ENCODE peak calls at places on chromosome 14, in ten cellular contexts. One of them, this sample, is unnamed.

GRCh38 chr14:96237641-96238040 is 18.4 kb upstream of the BDKRB1 start:
- DNase-seq in H4: no peak
- DNase-seq in effector CD4-positive, alpha-beta T cell: no peak
- DNase-seq in AG10803: no peak
- DNase-seq in stimulated activated CD4-positive, alpha-beta T cell treated with anti-CD3 and anti-CD28 coated beads, Interleukin-1b, Interleukin-23, amount 100 ng/mL, for 1 hour: no peak
- DNase-seq in iris pigment epithelial cell: no peak
- DNase-seq in activated T-helper 1 cell treated with anti-CD3 and anti-CD28 coated beads, Interleukin-2, amount 50 U/mL, for 16 hours: no peak
- DNase-seq in neural progenitor cell: no peak
- DNase-seq in NCI-H146: no peak
- DNase-seq in anterior cingulate cortex: no peak
- DNase-seq in this sample: no peak

GRCh38 chr14:94646481-94646880 is 34.3 kb downstream of the SERPINA3 start:
- DNase-seq in iris pigment epithelial cell: peak
- DNase-seq in effector CD4-positive, alpha-beta T cell: no peak
- DNase-seq in stimulated activated CD4-positive, alpha-beta T cell treated with anti-CD3 and anti-CD28 coated beads, Interleukin-1b, Interleukin-23, amount 100 ng/mL, for 1 hour: no peak
- DNase-seq in H4: no peak
- DNase-seq in AG10803: peak
- DNase-seq in neural progenitor cell: no peak
- DNase-seq in anterior cingulate cortex: no peak
- DNase-seq in activated T-helper 1 cell treated with anti-CD3 and anti-CD28 coated beads, Interleukin-2, amount 50 U/mL, for 16 hours: no peak
- DNase-seq in NCI-H146: no peak
- DNase-seq in this sample: no peak

GRCh38 chr14:57692671-57693070 is 173.2 kb downstream of the SLC35F4 start:
- DNase-seq in activated T-helper 1 cell treated with anti-CD3 and anti-CD28 coated beads, Interleukin-2, amount 50 U/mL, for 16 hours: no peak
- DNase-seq in iris pigment epithelial cell: peak
- DNase-seq in anterior cingulate cortex: no peak
- DNase-seq in stimulated activated CD4-positive, alpha-beta T cell treated with anti-CD3 and anti-CD28 coated beads, Interleukin-1b, Interleukin-23, amount 100 ng/mL, for 1 hour: no peak
- DNase-seq in neural progenitor cell: peak
- DNase-seq in NCI-H146: peak
- DNase-seq in H4: peak
- DNase-seq in AG10803: peak
- DNase-seq in effector CD4-positive, alpha-beta T cell: no peak
- DNase-seq in this sample: no peak

GRCh38 chr14:36816481-36816880 is 154.8 kb downstream of the PAX9 start:
- DNase-seq in neural progenitor cell: no peak
- DNase-seq in activated T-helper 1 cell treated with anti-CD3 and anti-CD28 coated beads, Interleukin-2, amount 50 U/mL, for 16 hours: no peak
- DNase-seq in effector CD4-positive, alpha-beta T cell: no peak
- DNase-seq in stimulated activated CD4-positive, alpha-beta T cell treated with anti-CD3 and anti-CD28 coated beads, Interleukin-1b, Interleukin-23, amount 100 ng/mL, for 1 hour: no peak
- DNase-seq in H4: no peak
- DNase-seq in anterior cingulate cortex: no peak
- DNase-seq in AG10803: no peak
- DNase-seq in iris pigment epithelial cell: no peak
- DNase-seq in NCI-H146: no peak
- DNase-seq in this sample: no peak

GRCh38 chr14:22047105-22047504 is 373.5 kb upstream of the OR4E1 start:
- DNase-seq in effector CD4-positive, alpha-beta T cell: no peak
- DNase-seq in H4: peak
- DNase-seq in activated T-helper 1 cell treated with anti-CD3 and anti-CD28 coated beads, Interleukin-2, amount 50 U/mL, for 16 hours: no peak
- DNase-seq in NCI-H146: no peak
- DNase-seq in stimulated activated CD4-positive, alpha-beta T cell treated with anti-CD3 and anti-CD28 coated beads, Interleukin-1b, Interleukin-23, amount 100 ng/mL, for 1 hour: no peak
- DNase-seq in neural progenitor cell: peak
- DNase-seq in iris pigment epithelial cell: peak
- DNase-seq in anterior cingulate cortex: no peak
- DNase-seq in AG10803: no peak
- DNase-seq in this sample: no peak

GRCh38 chr14:60183138-60183537 is 17.9 kb upstream of the DHRS7 start:
- DNase-seq in activated T-helper 1 cell treated with anti-CD3 and anti-CD28 coated beads, Interleukin-2, amount 50 U/mL, for 16 hours: no peak
- DNase-seq in anterior cingulate cortex: no peak
- DNase-seq in iris pigment epithelial cell: no peak
- DNase-seq in H4: no peak
- DNase-seq in stimulated activated CD4-positive, alpha-beta T cell treated with anti-CD3 and anti-CD28 coated beads, Interleukin-1b, Interleukin-23, amount 100 ng/mL, for 1 hour: no peak
- DNase-seq in effector CD4-positive, alpha-beta T cell: no peak
- DNase-seq in AG10803: no peak
- DNase-seq in neural progenitor cell: no peak
- DNase-seq in NCI-H146: no peak
- DNase-seq in this sample: no peak

GRCh38 chr14:88518592-88519512 is 36.0 kb downstream of the PTPN21 start:
- DNase-seq in iris pigment epithelial cell: peak
- DNase-seq in effector CD4-positive, alpha-beta T cell: no peak
- DNase-seq in NCI-H146: no peak
- DNase-seq in stimulated activated CD4-positive, alpha-beta T cell treated with anti-CD3 and anti-CD28 coated beads, Interleukin-1b, Interleukin-23, amount 100 ng/mL, for 1 hour: no peak
- DNase-seq in anterior cingulate cortex: no peak
- DNase-seq in activated T-helper 1 cell treated with anti-CD3 and anti-CD28 coated beads, Interleukin-2, amount 50 U/mL, for 16 hours: no peak
- DNase-seq in neural progenitor cell: no peak
- DNase-seq in AG10803: peak
- DNase-seq in H4: peak
- DNase-seq in this sample: no peak

GRCh38 chr14:83294941-83295340 is 1761.3 kb upstream of the SEL1L start:
- DNase-seq in iris pigment epithelial cell: peak
- DNase-seq in effector CD4-positive, alpha-beta T cell: no peak
- DNase-seq in stimulated activated CD4-positive, alpha-beta T cell treated with anti-CD3 and anti-CD28 coated beads, Interleukin-1b, Interleukin-23, amount 100 ng/mL, for 1 hour: no peak
- DNase-seq in activated T-helper 1 cell treated with anti-CD3 and anti-CD28 coated beads, Interleukin-2, amount 50 U/mL, for 16 hours: no peak
- DNase-seq in neural progenitor cell: no peak
- DNase-seq in NCI-H146: no peak
- DNase-seq in AG10803: peak
- DNase-seq in H4: no peak
- DNase-seq in anterior cingulate cortex: no peak
- DNase-seq in this sample: no peak